ENCODE peak calls at places on chromosomes 5 and 9, in six cellular contexts. One of them, this sample, is unnamed.

GRCh38 chr5:54820346-54820745 is 165.0 kb downstream of the ESM1 start:
- DNase-seq in left ventricle myocardium inferior: no peak
- DNase-seq in gastrocnemius medialis: no peak
- DNase-seq in WERI-Rb-1: no peak
- DNase-seq in cardiac muscle cell: no peak
- DNase-seq in body of pancreas: no peak
- DNase-seq in this sample: no peak

GRCh38 chr5:119083679-119084078 is 12.8 kb downstream of the DMXL1 start:
- DNase-seq in left ventricle myocardium inferior: no peak
- DNase-seq in gastrocnemius medialis: no peak
- DNase-seq in WERI-Rb-1: no peak
- DNase-seq in cardiac muscle cell: no peak
- DNase-seq in body of pancreas: no peak
- DNase-seq in this sample: no peak

GRCh38 chr5:162274684-162275083 is 207.1 kb downstream of the GABRG2 start:
- DNase-seq in left ventricle myocardium inferior: no peak
- DNase-seq in gastrocnemius medialis: no peak
- DNase-seq in WERI-Rb-1: no peak
- DNase-seq in cardiac muscle cell: no peak
- DNase-seq in body of pancreas: no peak
- DNase-seq in this sample: no peak

GRCh38 chr5:55306641-55307382 is 682 bp downstream of the DHX29 start:
- DNase-seq in left ventricle myocardium inferior: no peak
- DNase-seq in gastrocnemius medialis: no peak
- DNase-seq in WERI-Rb-1: no peak
- DNase-seq in cardiac muscle cell: peak
- DNase-seq in body of pancreas: no peak
- DNase-seq in this sample: peak

GRCh38 chr9:84301851-84302250 is 38.7 kb downstream of the SLC28A3 start:
- DNase-seq in left ventricle myocardium inferior: no peak
- DNase-seq in gastrocnemius medialis: no peak
- DNase-seq in WERI-Rb-1: no peak
- DNase-seq in cardiac muscle cell: no peak
- DNase-seq in body of pancreas: no peak
- DNase-seq in this sample: no peak

GRCh38 chr5:140344683-140345423 is 1.6 kb downstream of the HBEGF start:
- DNase-seq in left ventricle myocardium inferior: no peak
- DNase-seq in gastrocnemius medialis: peak
- DNase-seq in WERI-Rb-1: no peak
- DNase-seq in cardiac muscle cell: no peak
- DNase-seq in body of pancreas: peak
- DNase-seq in this sample: no peak

GRCh38 chr5:155605898-155606297 is 592.3 kb downstream of the KIF4B start:
- DNase-seq in left ventricle myocardium inferior: no peak
- DNase-seq in gastrocnemius medialis: no peak
- DNase-seq in WERI-Rb-1: no peak
- DNase-seq in cardiac muscle cell: no peak
- DNase-seq in body of pancreas: peak
- DNase-seq in this sample: no peak

GRCh38 chr5:115838885-115839518 is 2.4 kb downstream of the ATG12 start:
- DNase-seq in left ventricle myocardium inferior: no peak
- DNase-seq in gastrocnemius medialis: no peak
- DNase-seq in WERI-Rb-1: peak
- DNase-seq in cardiac muscle cell: peak
- DNase-seq in body of pancreas: no peak
- DNase-seq in this sample: peak

GRCh38 chr9:92010705-92011536 is 60.9 kb upstream of the ROR2 start:
- DNase-seq in left ventricle myocardium inferior: no peak
- DNase-seq in gastrocnemius medialis: peak
- DNase-seq in WERI-Rb-1: no peak
- DNase-seq in cardiac muscle cell: no peak
- DNase-seq in body of pancreas: no peak
- DNase-seq in this sample: no peak

GRCh38 chr5:157519579-157520253 is 55.9 kb downstream of the ADAM19 start:
- DNase-seq in left ventricle myocardium inferior: no peak
- DNase-seq in gastrocnemius medialis: no peak
- DNase-seq in WERI-Rb-1: no peak
- DNase-seq in cardiac muscle cell: no peak
- DNase-seq in body of pancreas: no peak
- DNase-seq in this sample: no peak

GRCh38 chr9:92639791-92640271 is 30.1 kb downstream of the IPPK start:
- DNase-seq in left ventricle myocardium inferior: no peak
- DNase-seq in gastrocnemius medialis: no peak
- DNase-seq in WERI-Rb-1: no peak
- DNase-seq in cardiac muscle cell: no peak
- DNase-seq in body of pancreas: no peak
- DNase-seq in this sample: no peak

GRCh38 chr5:57306359-57306758 is 132.5 kb downstream of the GPBP1 start:
- DNase-seq in left ventricle myocardium inferior: no peak
- DNase-seq in gastrocnemius medialis: no peak
- DNase-seq in WERI-Rb-1: no peak
- DNase-seq in cardiac muscle cell: no peak
- DNase-seq in body of pancreas: no peak
- DNase-seq in this sample: no peak

GRCh38 chr9:120531683-120532300 is 48.2 kb downstream of the CDK5RAP2 start:
- DNase-seq in left ventricle myocardium inferior: no peak
- DNase-seq in gastrocnemius medialis: peak
- DNase-seq in WERI-Rb-1: peak
- DNase-seq in cardiac muscle cell: peak
- DNase-seq in body of pancreas: peak
- DNase-seq in this sample: peak
- TF ChIP-seq CTCF in left ventricle myocardium inferior: peak
- TF ChIP-seq CTCF in gastrocnemius medialis: peak
- TF ChIP-seq CTCF in WERI-Rb-1: peak
- TF ChIP-seq CTCF in cardiac muscle cell: peak
- TF ChIP-seq CTCF in body of pancreas: no peak
- TF ChIP-seq CTCF in this sample: peak

DNA sequence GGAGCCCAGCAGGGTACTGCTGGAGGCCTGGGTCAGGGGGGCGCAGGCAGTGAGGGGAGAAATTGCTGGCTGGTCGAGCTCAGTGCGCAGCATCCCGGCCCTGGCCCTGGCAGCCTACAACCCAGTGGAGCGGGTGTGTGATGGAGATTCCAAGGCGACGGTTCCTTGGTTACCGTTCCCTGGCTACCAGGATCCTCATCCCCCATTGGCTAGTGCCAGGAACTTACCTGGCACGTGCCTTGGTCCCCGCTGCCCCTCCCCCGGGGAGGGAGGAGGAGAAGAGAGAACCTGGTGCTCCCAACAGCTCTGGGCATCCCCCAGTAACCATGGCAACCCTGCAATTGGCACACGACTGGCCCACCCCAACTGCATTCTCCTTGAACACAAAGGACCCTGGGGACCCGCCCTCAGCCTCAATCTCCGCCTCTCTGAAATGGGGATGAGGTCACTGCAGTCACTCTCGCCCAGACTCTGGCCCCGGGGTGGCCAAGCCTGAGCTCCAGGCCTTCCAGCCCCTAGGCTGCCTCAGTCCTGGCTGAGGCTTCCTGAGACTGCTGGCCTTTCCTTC is 4.3 kb downstream of the DBN1 start:
- DNase-seq in left ventricle myocardium inferior: peak
- DNase-seq in gastrocnemius medialis: no peak
- DNase-seq in WERI-Rb-1: no peak
- DNase-seq in cardiac muscle cell: no peak
- DNase-seq in body of pancreas: no peak
- DNase-seq in this sample: no peak
- H3K4me3 ChIP-seq in left ventricle myocardium inferior: peak
- H3K4me3 ChIP-seq in gastrocnemius medialis: no peak
- H3K4me3 ChIP-seq in WERI-Rb-1: no peak
- H3K4me3 ChIP-seq in cardiac muscle cell: no peak
- H3K4me3 ChIP-seq in body of pancreas: no peak
- H3K4me3 ChIP-seq in this sample: no peak

GRCh38 chr9:123091459-123091858 is 58.0 kb downstream of the GPR21 start:
- DNase-seq in left ventricle myocardium inferior: no peak
- DNase-seq in gastrocnemius medialis: no peak
- DNase-seq in WERI-Rb-1: no peak
- DNase-seq in cardiac muscle cell: no peak
- DNase-seq in body of pancreas: no peak
- DNase-seq in this sample: no peak
- TF ChIP-seq CTCF in left ventricle myocardium inferior: no peak
- TF ChIP-seq CTCF in gastrocnemius medialis: no peak
- TF ChIP-seq CTCF in WERI-Rb-1: peak
- TF ChIP-seq CTCF in cardiac muscle cell: no peak
- TF ChIP-seq CTCF in body of pancreas: no peak
- TF ChIP-seq CTCF in this sample: peak

DNA sequence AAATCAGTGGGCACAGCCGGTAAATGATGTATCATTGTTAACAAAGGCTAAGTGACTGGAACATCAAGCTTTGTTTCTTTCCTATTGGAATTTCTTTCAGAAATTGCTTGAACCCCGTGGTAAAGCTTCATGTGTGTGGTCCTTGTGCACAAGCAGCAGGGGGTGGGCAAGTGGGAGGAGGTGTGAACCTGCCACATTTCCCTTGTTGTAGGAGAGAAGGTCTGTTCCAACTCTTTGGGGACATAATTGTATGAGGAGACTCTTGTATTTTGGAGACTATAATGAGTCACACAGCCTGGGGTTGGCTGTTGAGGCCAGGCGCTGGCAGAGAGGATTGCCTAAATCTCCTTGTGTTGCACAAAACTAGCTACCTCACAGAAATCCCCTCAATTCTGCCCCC is 620.5 kb downstream of the IRX1 start:
- DNase-seq in left ventricle myocardium inferior: no peak
- DNase-seq in gastrocnemius medialis: no peak
- DNase-seq in WERI-Rb-1: no peak
- DNase-seq in cardiac muscle cell: no peak
- DNase-seq in body of pancreas: no peak
- DNase-seq in this sample: no peak
- H3K4me3 ChIP-seq in left ventricle myocardium inferior: no peak
- H3K4me3 ChIP-seq in gastrocnemius medialis: no peak
- H3K4me3 ChIP-seq in WERI-Rb-1: no peak
- H3K4me3 ChIP-seq in cardiac muscle cell: no peak
- H3K4me3 ChIP-seq in body of pancreas: no peak
- H3K4me3 ChIP-seq in this sample: no peak

DNA sequence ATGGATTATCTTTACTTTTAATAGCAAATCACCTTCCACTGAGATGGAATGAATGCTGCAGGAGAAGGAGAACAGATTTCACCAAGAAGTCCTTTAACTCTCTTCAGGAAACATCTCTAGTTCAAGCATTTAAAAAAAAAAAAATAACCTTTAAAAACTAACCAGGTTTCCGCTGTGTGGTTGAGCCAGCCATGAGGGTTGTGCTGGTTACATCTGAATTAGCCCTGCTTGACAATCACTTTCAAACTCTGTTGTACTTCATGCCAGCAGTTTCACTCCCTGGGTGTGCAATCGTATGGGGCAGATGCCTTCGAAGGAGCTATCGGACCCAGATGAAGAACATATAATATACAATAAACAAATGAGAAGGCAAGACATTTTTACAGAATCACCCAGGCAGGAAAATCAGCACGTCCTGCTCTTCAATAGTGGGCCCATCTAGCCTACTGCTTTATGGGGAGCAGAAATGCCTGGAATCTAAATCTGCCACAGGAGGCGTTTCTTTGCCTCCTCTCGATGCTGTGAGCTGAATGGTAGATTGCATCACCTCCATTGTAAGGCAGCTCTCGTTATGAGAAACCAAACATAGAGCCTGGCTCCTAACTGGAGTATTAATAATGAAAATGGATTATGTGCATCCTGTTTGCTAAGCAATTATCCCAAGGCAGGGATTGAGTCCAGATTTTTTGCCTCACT is 143.5 kb upstream of the SMARCA2 start:
- DNase-seq in left ventricle myocardium inferior: no peak
- DNase-seq in gastrocnemius medialis: no peak
- DNase-seq in WERI-Rb-1: no peak
- DNase-seq in cardiac muscle cell: peak
- DNase-seq in body of pancreas: no peak
- DNase-seq in this sample: no peak
- TF ChIP-seq CTCF in left ventricle myocardium inferior: no peak
- TF ChIP-seq CTCF in gastrocnemius medialis: no peak
- TF ChIP-seq CTCF in WERI-Rb-1: no peak
- TF ChIP-seq CTCF in cardiac muscle cell: no peak
- TF ChIP-seq CTCF in body of pancreas: no peak
- TF ChIP-seq CTCF in this sample: no peak

GRCh38 chr9:114176601-114177295 is 21.4 kb downstream of the COL27A1 start:
- DNase-seq in left ventricle myocardium inferior: no peak
- DNase-seq in gastrocnemius medialis: no peak
- DNase-seq in WERI-Rb-1: peak
- DNase-seq in cardiac muscle cell: no peak
- DNase-seq in body of pancreas: no peak
- DNase-seq in this sample: no peak
- H3K4me3 ChIP-seq in left ventricle myocardium inferior: no peak
- H3K4me3 ChIP-seq in gastrocnemius medialis: no peak
- H3K4me3 ChIP-seq in WERI-Rb-1: no peak
- H3K4me3 ChIP-seq in cardiac muscle cell: no peak
- H3K4me3 ChIP-seq in body of pancreas: no peak
- H3K4me3 ChIP-seq in this sample: no peak

GRCh38 chr5:19314840-19315239 is 673.2 kb downstream of the CDH18 start:
- DNase-seq in left ventricle myocardium inferior: no peak
- DNase-seq in gastrocnemius medialis: no peak
- DNase-seq in WERI-Rb-1: no peak
- DNase-seq in cardiac muscle cell: no peak
- DNase-seq in body of pancreas: no peak
- DNase-seq in this sample: peak
- TF ChIP-seq CTCF in left ventricle myocardium inferior: no peak
- TF ChIP-seq CTCF in gastrocnemius medialis: no peak
- TF ChIP-seq CTCF in WERI-Rb-1: no peak
- TF ChIP-seq CTCF in cardiac muscle cell: no peak
- TF ChIP-seq CTCF in body of pancreas: no peak
- TF ChIP-seq CTCF in this sample: no peak

GRCh38 chr5:167639213-167639612 is 652.2 kb upstream of the WWC1 start:
- DNase-seq in left ventricle myocardium inferior: no peak
- DNase-seq in gastrocnemius medialis: no peak
- DNase-seq in WERI-Rb-1: no peak
- DNase-seq in cardiac muscle cell: peak
- DNase-seq in body of pancreas: no peak
- DNase-seq in this sample: no peak
- H3K4me3 ChIP-seq in left ventricle myocardium inferior: no peak
- H3K4me3 ChIP-seq in gastrocnemius medialis: no peak
- H3K4me3 ChIP-seq in WERI-Rb-1: no peak
- H3K4me3 ChIP-seq in cardiac muscle cell: no peak
- H3K4me3 ChIP-seq in body of pancreas: no peak
- H3K4me3 ChIP-seq in this sample: no peak

GRCh38 chr5:101590384-101590783 is 687.3 kb upstream of the ST8SIA4 start:
- DNase-seq in left ventricle myocardium inferior: no peak
- DNase-seq in gastrocnemius medialis: no peak
- DNase-seq in WERI-Rb-1: peak
- DNase-seq in cardiac muscle cell: no peak
- DNase-seq in body of pancreas: no peak
- DNase-seq in this sample: no peak
- TF ChIP-seq CTCF in left ventricle myocardium inferior: no peak
- TF ChIP-seq CTCF in gastrocnemius medialis: no peak
- TF ChIP-seq CTCF in WERI-Rb-1: peak
- TF ChIP-seq CTCF in cardiac muscle cell: no peak
- TF ChIP-seq CTCF in body of pancreas: no peak
- TF ChIP-seq CTCF in this sample: peak